ENCODE peak calls at places on chromosomes 12 and 14, in five cellular contexts. E is OCI-M1; N is stromal cell of bone marrow; Z is stimulated activated CD4-positive, alpha-beta T cell treated with anti-CD3 and anti-CD28 coated beads, Interleukin-15, amount 100 ng/mL, for 1 hour; L is sciatic nerve. U is an unnamed sample.

GRCh38 chr12:106841471-106842302 is 67.2 kb downstream of the RIC8B start:
- DNase-seq in E (peak; percentile 74), N (peak; percentile 26), Z (no peak), L (no peak), U (peak; percentile 61)

GRCh38 chr12:41919526-41920305 is 225.0 kb downstream of the GXYLT1 start:
- DNase-seq in E (no peak), N (no peak), Z (no peak), L (no peak), U (no peak)

GRCh38 chr12:14850929-14851663 is 7.8 kb upstream of the ART4 start:
- DNase-seq in E (no peak), N (no peak), Z (no peak), L (no peak), U (no peak)

GRCh38 chr12:12147111-12147510 is 76.4 kb downstream of the BCL2L14 start:
- DNase-seq in E (no peak), N (no peak), Z (no peak), L (no peak), U (no peak)

GRCh38 chr14:38662781-38663180 is 406.9 kb upstream of the CLEC14A start:
- DNase-seq in E (no peak), N (no peak), Z (no peak), L (no peak), U (no peak)

GRCh38 chr12:15423629-15424028 is 101.3 kb downstream of the PTPRO start:
- DNase-seq in E (no peak), N (peak; percentile 9), Z (no peak), L (no peak), U (no peak)

GRCh38 chr12:2613674-2614073 is 181.1 kb upstream of the FKBP4 start:
- DNase-seq in E (peak; percentile 4), N (peak; percentile 98), Z (peak; percentile 5), L (no peak), U (peak; percentile 22)

GRCh38 chr12:71695782-71696181 is 9.9 kb downstream of the TMEM19 start:
- DNase-seq in E (no peak), N (no peak), Z (no peak), L (no peak), U (no peak)

GRCh38 chr12:11762723-11763326 is 113.4 kb downstream of the ETV6 start:
- DNase-seq in E (no peak), N (no peak), Z (no peak), L (no peak), U (no peak)

GRCh38 chr14:20811994-20812393 is 9.3 kb upstream of the RNASE1 start:
- DNase-seq in E (peak; percentile 16), N (no peak), Z (no peak), L (no peak), U (no peak)

GRCh38 chr14:81429028-81429427 is 28.9 kb upstream of the STON2 start:
- DNase-seq in E (no peak), N (no peak), Z (no peak), L (no peak), U (no peak)

GRCh38 chr14:105974902-105975301 is 448.5 kb downstream of the TMEM121 start:
- DNase-seq in E (peak; percentile 13), N (no peak), Z (peak; percentile 30), L (no peak), U (peak; percentile 82)

GRCh38 chr14:105477659-105478623 is 3.3 kb downstream of the CRIP2 start:
- DNase-seq in E (no peak), N (no peak), Z (no peak), L (no peak), U (peak; percentile 24)

GRCh38 chr12:110741795-110742717 is 635 bp downstream of the PPP1CC start:
- DNase-seq in E (peak; percentile 70), N (no peak), Z (peak; percentile 12), L (no peak), U (peak; percentile 83)

U was measured in NB4.